ENCODE peak calls at places on chromosomes 3 and 15, in eight cellular contexts. Y, A, S, B, Z, J, X and I are unnamed samples.

GRCh38 chr3:184466413-184466960 is 86.6 kb downstream of the CHRD start:
- DNase-seq in B (peak), Z (peak), J (no peak), S (no peak), Y (peak), X (peak), A (peak), I (peak)

GRCh38 chr3:35739964-35740527 is 100.7 kb downstream of the ARPP21 start:
- DNase-seq in J (no peak), Z (no peak), S (no peak), Y (no peak), A (no peak), X (no peak), B (no peak), I (no peak)

GRCh38 chr3:155870945-155871745 is 695 bp downstream of the GMPS start:
- DNase-seq in S (peak), Z (peak), B (peak), Y (no peak), X (no peak), A (peak), J (peak), I (peak)

GRCh38 chr15:35937380-35937779 is 391.4 kb upstream of the DPH6 start:
- DNase-seq in A (no peak), X (no peak), Y (no peak), B (no peak), Z (no peak), S (no peak), J (no peak), I (no peak)

GRCh38 chr15:58346361-58346760 is 85.4 kb upstream of the LIPC start:
- DNase-seq in S (peak), B (no peak), X (no peak), J (no peak), Y (peak), Z (no peak), A (no peak), I (peak)

GRCh38 chr15:31265871-31266711 is 60.5 kb upstream of the KLF13 start:
- DNase-seq in Z (no peak), J (no peak), Y (no peak), A (peak), B (no peak), S (peak), X (no peak), I (peak)

GRCh38 chr3:138412821-138413531 is 21.4 kb upstream of the ESYT3 start:
- DNase-seq in J (no peak), B (no peak), A (no peak), X (peak), Y (no peak), Z (peak), S (no peak), I (peak)

GRCh38 chr15:59353994-59354951 is 18.4 kb downstream of the MYO1E start:
- DNase-seq in Y (no peak), B (no peak), J (no peak), Z (no peak), X (no peak), S (no peak), A (no peak), I (no peak)

GRCh38 chr3:64223809-64224570 is 1.3 kb downstream of the PRICKLE2 start:
- DNase-seq in B (peak), Y (peak), S (no peak), X (peak), A (no peak), Z (peak), J (no peak), I (peak)
- H3K4me3 ChIP-seq in B (peak), Y (peak), S (peak), X (peak), A (peak), Z (no peak), J (peak), I (peak)

GRCh38 chr3:23761440-23761896 is 44.3 kb upstream of the UBE2E1 start:
- DNase-seq in A (no peak), J (no peak), Y (no peak), B (peak), S (no peak), X (peak), Z (peak), I (peak)
- TF ChIP-seq CTCF in A (peak), J (no peak), Y (peak), B (peak), S (peak), X (peak), Z (peak), I (peak)

GRCh38 chr15:73624530-73624929 is 8.7 kb downstream of the NPTN start:
- DNase-seq in Z (no peak), B (no peak), X (peak), S (no peak), A (no peak), Y (no peak), J (no peak), I (no peak)
- H3K4me3 ChIP-seq in Z (no peak), B (no peak), X (no peak), S (no peak), A (no peak), Y (no peak), J (no peak), I (no peak)

DNA sequence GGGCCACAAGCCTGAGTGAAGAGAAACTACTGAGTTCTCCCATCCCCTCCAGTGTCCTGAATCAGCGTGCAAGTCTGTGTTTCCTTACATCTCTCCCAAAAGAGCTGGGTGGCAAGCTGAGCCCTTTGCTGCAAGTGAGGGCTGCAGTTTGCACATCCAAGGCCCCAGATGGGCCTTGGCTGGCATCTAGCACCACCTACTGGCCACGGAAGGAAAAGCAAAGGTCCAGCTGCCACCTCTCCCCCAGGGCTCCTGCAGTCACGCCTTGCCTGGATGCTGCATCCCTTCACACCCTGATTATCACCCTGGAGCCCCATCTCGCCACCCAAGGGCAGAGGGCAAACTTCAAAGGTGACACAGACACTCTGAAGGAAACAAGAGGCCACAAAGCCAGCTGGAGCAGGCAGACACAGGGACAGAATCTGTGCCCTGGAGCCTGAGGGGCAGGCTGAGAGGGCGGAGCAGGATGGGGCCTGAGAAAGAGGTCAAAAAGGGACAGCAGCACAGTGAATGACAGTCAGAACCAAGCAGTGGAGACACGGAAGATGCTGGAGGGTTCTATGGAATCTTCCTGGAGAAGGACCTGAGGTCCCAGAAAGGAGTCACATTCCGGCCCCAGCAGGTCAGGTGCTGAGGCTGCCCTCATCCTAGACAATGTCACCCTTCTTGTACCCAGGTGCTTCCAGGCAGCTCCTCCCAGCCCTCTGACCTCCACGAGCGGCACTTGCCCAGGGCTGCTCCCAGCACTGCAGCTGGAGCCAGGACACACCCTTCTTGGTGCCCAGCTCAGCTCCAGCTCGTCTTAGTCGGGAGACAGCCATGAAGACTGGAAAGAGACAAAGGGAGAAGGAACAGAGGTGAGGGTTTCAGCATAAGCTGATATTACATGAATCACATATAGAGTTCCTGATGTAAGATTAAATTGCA is 18.3 kb upstream of the NTRK3 start:
- DNase-seq in S (no peak), X (peak), B (peak), Y (no peak), A (peak), Z (peak), J (peak), I (peak)
- TF ChIP-seq CTCF in S (peak), X (peak), B (peak), Y (peak), A (peak), Z (peak), J (peak), I (peak)

GRCh38 chr3:69998759-69999158 is 774 bp upstream of the SAMMSON start:
- DNase-seq in J (no peak), Z (no peak), A (no peak), S (no peak), X (no peak), Y (no peak), B (no peak), I (no peak)
- H3K4me3 ChIP-seq in J (peak), Z (peak), A (peak), S (no peak), X (no peak), Y (peak), B (no peak), I (no peak)

DNA sequence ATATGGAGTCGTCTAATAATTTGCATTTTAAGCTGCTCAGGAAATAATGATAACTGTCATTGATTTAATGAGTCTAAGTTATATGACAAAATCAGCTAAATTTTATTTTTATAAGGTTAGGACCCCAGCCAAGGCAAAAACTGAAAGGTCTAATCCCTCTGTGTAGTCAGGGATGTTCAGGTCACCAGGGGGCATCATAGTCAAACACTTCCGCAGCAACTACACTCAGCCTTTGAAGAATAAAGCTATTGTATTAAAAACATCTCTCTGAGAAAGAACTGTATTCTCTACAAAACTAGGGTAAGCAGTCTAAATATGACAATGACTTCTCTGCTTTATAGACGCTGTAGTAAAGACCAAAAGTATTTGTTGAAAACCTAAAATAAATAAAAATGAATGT is 15.0 kb downstream of the INTS14 start:
- DNase-seq in J (no peak), Y (no peak), Z (peak), X (no peak), B (peak), S (no peak), A (no peak), I (peak)
- TF ChIP-seq CTCF in J (no peak), Y (peak), Z (peak), X (peak), B (peak), S (no peak), A (peak), I (peak)

GRCh38 chr15:30063829-30064559 is 18.8 kb upstream of the GOLGA8J start:
- DNase-seq in X (no peak), B (no peak), S (no peak), Z (no peak), Y (no peak), A (no peak), J (no peak), I (no peak)

GRCh38 chr15:30059771-30060170 is 23.0 kb upstream of the GOLGA8J start:
- DNase-seq in J (no peak), Z (no peak), S (no peak), Y (no peak), B (no peak), X (no peak), A (no peak), I (no peak)

GRCh38 chr15:30062881-30063280 is 19.9 kb upstream of the GOLGA8J start:
- DNase-seq in J (no peak), B (no peak), S (no peak), Z (no peak), X (no peak), A (no peak), Y (peak), I (no peak)

DNA sequence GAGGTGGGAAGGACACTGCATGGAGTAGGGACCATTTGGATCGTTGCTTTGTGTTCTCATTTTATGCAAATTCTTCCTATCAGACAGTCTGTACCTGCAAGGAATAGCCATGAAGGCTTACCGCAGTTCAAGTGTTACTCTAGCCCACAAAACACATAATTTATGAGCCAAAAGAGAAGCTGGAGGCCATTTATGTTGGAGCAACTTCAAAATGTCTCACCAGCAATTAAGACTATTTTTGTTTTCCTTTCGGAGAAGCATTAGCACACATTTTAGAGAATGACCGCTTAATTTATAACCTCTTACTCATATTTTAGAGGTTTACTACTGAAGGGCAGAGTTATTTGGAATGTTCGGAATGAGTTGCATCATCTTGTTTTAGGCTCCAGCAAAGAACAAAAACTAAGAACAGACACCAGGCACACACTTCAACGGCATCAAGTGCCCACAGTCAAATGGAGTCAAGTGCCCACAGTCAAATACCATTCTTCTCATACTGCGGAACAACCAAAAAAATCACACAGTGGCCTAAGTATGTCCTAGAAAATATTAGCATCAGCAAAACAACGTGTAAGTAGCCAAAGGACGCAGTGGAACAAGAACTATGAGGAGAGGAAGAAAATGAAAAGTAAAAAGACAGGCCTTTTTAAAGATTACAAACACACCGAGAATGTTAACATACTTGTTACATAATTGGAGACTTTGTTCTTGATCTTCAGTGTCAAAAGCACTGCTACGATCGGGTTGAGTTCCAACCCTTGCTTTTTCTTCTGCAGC is 17.5 kb upstream of the GOLGA8J start:
- DNase-seq in Z (peak), A (no peak), J (no peak), S (no peak), Y (peak), B (no peak), X (peak), I (peak)
- H3K4me3 ChIP-seq in Z (no peak), A (no peak), J (no peak), S (no peak), Y (peak), B (no peak), X (no peak), I (no peak)

GRCh38 chr15:89139613-89140499 is 51.6 kb downstream of the ABHD2 start:
- DNase-seq in X (no peak), Y (no peak), J (no peak), S (no peak), Z (peak), B (no peak), A (no peak), I (peak)
- TF ChIP-seq CTCF in X (peak), Y (no peak), J (no peak), S (no peak), Z (peak), B (no peak), A (no peak), I (peak)

DNA sequence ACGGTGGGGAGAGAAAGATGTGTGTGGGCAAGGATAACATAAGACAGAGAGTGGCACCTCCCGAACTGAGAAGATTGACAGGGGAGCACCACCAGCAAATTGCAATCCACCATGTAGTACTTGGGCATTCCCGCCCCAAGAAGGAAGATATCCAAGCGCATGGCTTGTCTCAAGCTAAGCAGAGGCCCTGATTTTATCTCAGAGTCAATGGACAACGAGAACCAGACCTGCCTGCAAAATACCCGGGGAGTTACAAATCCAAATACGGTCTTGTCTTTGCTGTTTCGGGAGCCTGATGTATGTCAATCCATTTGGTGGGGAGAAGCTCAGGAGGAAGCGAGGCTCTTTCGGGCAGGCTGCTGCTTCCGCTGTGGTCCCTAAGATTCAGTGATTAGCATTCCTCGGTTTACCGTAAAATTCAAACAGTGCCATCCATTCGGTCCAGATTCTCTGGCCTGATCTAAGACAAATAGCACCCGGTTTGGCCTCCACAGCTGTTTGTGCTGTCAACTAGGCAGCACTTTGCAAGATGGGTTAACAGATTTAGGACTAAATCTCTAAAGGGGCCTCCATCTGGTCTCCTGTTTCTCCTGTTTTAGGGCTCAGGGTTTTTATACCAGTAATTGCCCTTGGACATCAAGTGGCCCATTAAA is 97.7 kb upstream of the WNT5A start:
- DNase-seq in J (no peak), X (no peak), A (no peak), Z (no peak), B (no peak), S (no peak), Y (no peak), I (no peak)
- H3K4me3 ChIP-seq in J (no peak), X (no peak), A (no peak), Z (no peak), B (no peak), S (no peak), Y (no peak), I (no peak)